ENCODE peak calls at places on chromosome 2, in five cellular contexts. U is GM20000, I is cardiac muscle cell, B is fibroblast of the aortic adventitia, T is omental fat pad. A is an unnamed sample.

GRCh38 chr2:215907147-215907546 is 106.2 kb downstream of the MREG start:
- DNase-seq in T (no peak), U (no peak), I (no peak), B (no peak), A (no peak)

GRCh38 chr2:85893428-85894258 is 4.9 kb upstream of the ST3GAL5 start:
- DNase-seq in B (peak), U (no peak), I (peak), T (peak), A (no peak)

GRCh38 chr2:71389379-71390072 is 57.9 kb downstream of the ZNF638 start:
- DNase-seq in I (peak), T (no peak), U (no peak), B (peak), A (no peak)

GRCh38 chr2:112031916-112032582 is 23.0 kb upstream of the TMEM87B start:
- DNase-seq in U (no peak), B (peak), I (peak), T (no peak), A (no peak)

GRCh38 chr2:181305151-181306123 is 151.7 kb upstream of the ITGA4 start:
- DNase-seq in I (peak), T (no peak), U (peak), B (peak), A (peak)

GRCh38 chr2:24613154-24613814 is 122.2 kb downstream of the NCOA1 start:
- DNase-seq in B (peak), T (no peak), U (peak), I (peak), A (peak)

GRCh38 chr2:145569108-145569507 is 1049.2 kb upstream of the ZEB2 start:
- DNase-seq in I (peak), U (no peak), B (peak), T (no peak), A (no peak)

GRCh38 chr2:183063083-183063482 is 15.5 kb upstream of the DUSP19 start:
- DNase-seq in T (no peak), I (peak), B (peak), U (peak), A (peak)

GRCh38 chr2:159096896-159097295 is 128.5 kb downstream of the TANC1 start:
- DNase-seq in U (no peak), I (peak), B (no peak), T (no peak), A (no peak)

GRCh38 chr2:195473802-195474201 is 183.2 kb upstream of the SLC39A10 start:
- DNase-seq in U (no peak), I (no peak), T (no peak), B (no peak), A (no peak)

GRCh38 chr2:66070717-66071602 is 364.0 kb upstream of the MEIS1 start:
- DNase-seq in T (no peak), U (no peak), I (no peak), B (no peak), A (no peak)

GRCh38 chr2:164794432-164795231 is 47.0 kb downstream of the COBLL1 start:
- DNase-seq in I (no peak), B (peak), T (no peak), U (no peak), A (no peak)

GRCh38 chr2:884027-884748 is 66.5 kb upstream of the SNTG2 start:
- DNase-seq in T (no peak), B (no peak), U (no peak), I (no peak), A (no peak)

GRCh38 chr2:44770221-44771187 is 171.0 kb upstream of the SIX3 start:
- DNase-seq in I (no peak), T (no peak), U (peak), B (no peak), A (peak)

GRCh38 chr2:38170733-38171132 is 94.8 kb upstream of the CYP1B1 start:
- DNase-seq in U (no peak), I (no peak), B (no peak), T (no peak), A (no peak)

GRCh38 chr2:147033046-147033445 is 811.8 kb upstream of the ACVR2A start:
- DNase-seq in U (no peak), I (peak), B (peak), T (no peak), A (no peak)

GRCh38 chr2:120833127-120833675 is 97.5 kb downstream of the GLI2 start:
- DNase-seq in B (no peak), U (no peak), T (no peak), I (no peak), A (no peak)

GRCh38 chr2:191682148-191682547 is 4.2 kb downstream of the NABP1 start:
- DNase-seq in T (no peak), B (no peak), I (no peak), U (no peak), A (no peak)

GRCh38 chr2:85813978-85814801 is 60.4 kb downstream of the ATOH8 start:
- DNase-seq in I (peak), B (peak), U (peak), T (peak), A (peak)

GRCh38 chr2:59301466-59302402 is 1060.6 kb upstream of the FANCL start:
- DNase-seq in T (no peak), B (peak), U (peak), I (peak), A (peak)

GRCh38 chr2:222270436-222270835 is 28.4 kb downstream of the PAX3 start:
- DNase-seq in U (no peak), T (no peak), B (no peak), I (no peak), A (no peak)

GRCh38 chr2:174914894-174915760 is 90.1 kb downstream of the CHN1 start:
- DNase-seq in U (no peak), T (peak), I (peak), B (peak), A (no peak)

GRCh38 chr2:241868661-241869081 is 858 bp upstream of the RTP5 start:
- DNase-seq in B (no peak), I (no peak), U (no peak), T (no peak), A (no peak)

GRCh38 chr2:183505911-183506310 is 381.7 kb downstream of the NUP35 start:
- DNase-seq in U (peak), I (no peak), B (no peak), T (no peak), A (peak)

GRCh38 chr2:227407601-227408089 is 19.9 kb upstream of the SCYGR1 start:
- DNase-seq in U (no peak), T (no peak), I (no peak), B (no peak), A (no peak)

GRCh38 chr2:32647180-32647651 is 19.4 kb downstream of the TTC27 start:
- DNase-seq in T (no peak), U (no peak), I (peak), B (peak), A (no peak)

GRCh38 chr2:65388051-65388531 is 44.3 kb downstream of the SPRED2 start:
- DNase-seq in T (no peak), I (no peak), U (peak), B (no peak), A (peak)

GRCh38 chr2:3743951-3744555 is 40.7 kb downstream of the DCDC2C start:
- DNase-seq in I (no peak), U (no peak), B (no peak), T (no peak), A (no peak)

GRCh38 chr2:128775064-128775347 is 456.3 kb upstream of the HS6ST1 start:
- DNase-seq in B (no peak), T (no peak), U (no peak), I (no peak), A (no peak)

GRCh38 chr2:43376523-43377198 is 150.3 kb upstream of the ZFP36L2 start:
- DNase-seq in U (no peak), I (no peak), T (no peak), B (no peak), A (no peak)

GRCh38 chr2:29443627-29444026 is 328.4 kb downstream of the CLIP4 start:
- DNase-seq in U (no peak), B (no peak), T (no peak), I (no peak), A (no peak)

GRCh38 chr2:63047193-63047533 is 3.5 kb upstream of the OTX1 start:
- DNase-seq in B (no peak), T (no peak), I (no peak), U (no peak), A (no peak)

GRCh38 chr2:198044777-198045176 is 240.4 kb downstream of the PLCL1 start:
- DNase-seq in T (no peak), B (peak), U (no peak), I (no peak), A (no peak)

GRCh38 chr2:20381457-20381856 is 30.8 kb upstream of the PUM2 start:
- DNase-seq in U (no peak), I (peak), B (peak), T (no peak), A (no peak)

GRCh38 chr2:201118957-201119848 is 3.2 kb downstream of the CFLAR start:
- DNase-seq in B (peak), U (no peak), T (no peak), I (peak), A (no peak)

GRCh38 chr2:214542251-214542650 is 131.4 kb downstream of the VWC2L start:
- DNase-seq in U (no peak), I (no peak), B (no peak), T (no peak), A (no peak)

GRCh38 chr2:8586397-8587051 is 95.3 kb upstream of the ID2 start:
- DNase-seq in T (no peak), U (peak), I (no peak), B (no peak), A (no peak)

GRCh38 chr2:208195477-208195876 is 5.6 kb upstream of the C2orf80 start:
- DNase-seq in B (peak), I (no peak), U (no peak), T (no peak), A (no peak)

GRCh38 chr2:55581435-55581834 is 36.0 kb downstream of the PPP4R3B start:
- DNase-seq in B (no peak), U (no peak), I (no peak), T (no peak), A (no peak)
- TF ChIP-seq CTCF in B (no peak), U (peak), I (peak), T (no peak), A (no peak)

DNA sequence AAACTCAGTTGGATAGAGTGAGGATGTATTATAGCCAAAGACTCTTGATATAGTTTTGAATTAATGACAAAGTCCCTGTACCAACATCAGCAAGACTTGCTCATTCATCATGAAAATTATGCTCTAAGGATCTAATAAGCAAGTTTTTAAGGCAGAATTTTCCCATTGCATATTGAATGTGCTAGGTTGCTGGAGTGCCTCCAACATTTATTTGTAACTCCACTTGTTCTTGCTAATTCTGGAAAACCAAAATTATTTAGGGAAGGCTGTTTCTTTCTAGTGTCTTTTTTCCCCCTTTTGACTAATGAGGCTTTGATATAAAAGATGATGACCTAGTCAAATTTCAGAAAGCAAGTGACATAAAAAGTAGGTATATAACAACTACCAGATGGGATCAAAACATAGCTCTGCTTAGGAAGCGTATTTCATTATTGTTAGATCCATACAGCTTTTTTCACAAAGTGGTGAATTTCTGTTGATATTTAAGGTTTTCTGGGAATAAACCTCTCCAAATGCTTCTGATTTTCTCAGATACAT is 7.7 kb downstream of the SLC4A10 start:
- DNase-seq in I (no peak), T (no peak), B (no peak), U (no peak), A (no peak)
- TF ChIP-seq CTCF in I (no peak), T (no peak), B (no peak), U (no peak), A (no peak)

DNA sequence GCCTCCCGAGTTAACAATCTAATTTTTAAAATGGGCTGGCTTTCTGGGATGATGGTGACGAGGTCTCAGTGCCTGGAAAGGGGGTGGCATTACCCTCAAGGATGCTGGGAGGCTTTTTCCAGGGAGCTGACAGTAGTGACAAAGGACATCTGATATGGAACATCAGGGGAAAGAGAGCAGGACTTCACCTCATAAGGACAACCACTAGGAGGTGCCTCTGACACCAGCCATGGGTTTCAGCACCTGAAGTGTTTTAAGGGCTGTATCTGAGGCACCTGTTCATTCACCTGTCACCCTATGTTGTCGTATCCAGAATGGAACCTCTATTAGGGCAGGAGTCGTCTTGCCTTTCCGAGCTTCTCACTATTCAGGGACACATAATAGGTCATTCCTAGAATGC is 10.8 kb downstream of the IL36B start:
- DNase-seq in B (no peak), T (no peak), U (no peak), I (no peak), A (no peak)
- TF ChIP-seq CTCF in B (peak), T (no peak), U (no peak), I (no peak), A (no peak)

GRCh38 chr2:105454801-105455485 is 56.1 kb upstream of the FHL2 start:
- DNase-seq in T (no peak), U (no peak), B (peak), I (peak), A (no peak)
- TF ChIP-seq CTCF in T (no peak), U (no peak), B (peak), I (peak), A (no peak)

DNA sequence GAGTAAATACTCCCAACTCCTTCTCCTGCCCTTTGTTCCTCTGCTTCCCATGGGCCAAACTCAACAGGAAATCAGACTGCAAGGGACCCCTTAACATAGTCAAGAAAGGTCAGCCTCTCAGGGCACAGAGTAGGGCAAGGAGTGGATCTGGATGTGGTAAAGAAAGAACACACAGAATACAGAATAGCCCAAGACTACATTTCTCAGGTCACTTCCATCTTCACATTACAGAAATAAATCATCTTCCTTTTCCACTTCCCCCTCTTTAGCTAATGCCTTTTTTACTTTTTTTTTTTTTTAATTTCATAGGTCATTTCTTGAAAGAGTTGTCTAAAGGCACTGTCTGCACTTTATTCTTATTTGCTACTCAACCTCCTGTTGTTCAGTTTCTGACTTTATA is 558.3 kb downstream of the TNS1 start:
- DNase-seq in B (no peak), U (no peak), I (no peak), T (no peak), A (no peak)
- TF ChIP-seq CTCF in B (no peak), U (no peak), I (no peak), T (no peak), A (no peak)

DNA sequence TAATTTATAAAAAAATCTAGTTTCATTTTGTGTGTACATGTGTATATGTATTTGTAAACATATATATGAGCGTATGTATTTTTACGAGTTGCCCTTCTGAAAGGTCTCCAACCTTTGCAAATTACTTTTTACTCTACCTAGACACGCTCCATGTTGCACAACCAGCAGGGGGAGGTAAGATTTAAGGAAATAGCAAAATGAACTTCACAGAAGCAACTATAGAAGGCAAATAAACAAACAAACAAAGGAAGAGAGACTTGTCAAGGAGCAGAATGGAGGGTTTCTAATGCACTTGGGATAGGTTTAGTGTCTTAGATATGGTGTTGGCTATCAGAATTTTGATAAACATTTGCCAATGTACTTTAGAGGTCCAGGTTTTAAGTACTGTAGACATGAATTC is 820.5 kb upstream of the POU3F3 start:
- DNase-seq in B (no peak), T (no peak), U (no peak), I (no peak), A (no peak)
- TF ChIP-seq CTCF in B (no peak), T (no peak), U (no peak), I (no peak), A (peak)

GRCh38 chr2:96835830-96836229 is 8.0 kb downstream of the ANKRD23 start:
- DNase-seq in I (no peak), B (no peak), U (no peak), T (no peak), A (no peak)
- TF ChIP-seq CTCF in I (no peak), B (no peak), U (no peak), T (no peak), A (no peak)

GRCh38 chr2:74864728-74865722 is 31.1 kb downstream of the HK2 start:
- DNase-seq in T (no peak), I (peak), U (no peak), B (peak), A (no peak)
- TF ChIP-seq CTCF in T (no peak), I (peak), U (no peak), B (no peak), A (no peak)

GRCh38 chr2:173750332-173750731 is 214.8 kb downstream of the SP3 start:
- DNase-seq in B (peak), T (no peak), U (no peak), I (peak), A (no peak)
- TF ChIP-seq CTCF in B (peak), T (no peak), U (no peak), I (peak), A (no peak)

GRCh38 chr2:119029297-119029696 is 87.3 kb downstream of the MARCO start:
- DNase-seq in I (no peak), U (no peak), B (no peak), T (no peak), A (no peak)

GRCh38 chr2:119025762-119026351 is 83.9 kb downstream of the MARCO start:
- DNase-seq in I (no peak), T (no peak), U (no peak), B (no peak), A (no peak)

GRCh38 chr2:119025013-119025412 is 83.0 kb downstream of the MARCO start:
- DNase-seq in U (no peak), I (peak), B (no peak), T (no peak), A (no peak)

GRCh38 chr2:119024568-119024967 is 82.6 kb downstream of the MARCO start:
- DNase-seq in B (no peak), T (no peak), I (no peak), U (no peak), A (no peak)

DNA sequence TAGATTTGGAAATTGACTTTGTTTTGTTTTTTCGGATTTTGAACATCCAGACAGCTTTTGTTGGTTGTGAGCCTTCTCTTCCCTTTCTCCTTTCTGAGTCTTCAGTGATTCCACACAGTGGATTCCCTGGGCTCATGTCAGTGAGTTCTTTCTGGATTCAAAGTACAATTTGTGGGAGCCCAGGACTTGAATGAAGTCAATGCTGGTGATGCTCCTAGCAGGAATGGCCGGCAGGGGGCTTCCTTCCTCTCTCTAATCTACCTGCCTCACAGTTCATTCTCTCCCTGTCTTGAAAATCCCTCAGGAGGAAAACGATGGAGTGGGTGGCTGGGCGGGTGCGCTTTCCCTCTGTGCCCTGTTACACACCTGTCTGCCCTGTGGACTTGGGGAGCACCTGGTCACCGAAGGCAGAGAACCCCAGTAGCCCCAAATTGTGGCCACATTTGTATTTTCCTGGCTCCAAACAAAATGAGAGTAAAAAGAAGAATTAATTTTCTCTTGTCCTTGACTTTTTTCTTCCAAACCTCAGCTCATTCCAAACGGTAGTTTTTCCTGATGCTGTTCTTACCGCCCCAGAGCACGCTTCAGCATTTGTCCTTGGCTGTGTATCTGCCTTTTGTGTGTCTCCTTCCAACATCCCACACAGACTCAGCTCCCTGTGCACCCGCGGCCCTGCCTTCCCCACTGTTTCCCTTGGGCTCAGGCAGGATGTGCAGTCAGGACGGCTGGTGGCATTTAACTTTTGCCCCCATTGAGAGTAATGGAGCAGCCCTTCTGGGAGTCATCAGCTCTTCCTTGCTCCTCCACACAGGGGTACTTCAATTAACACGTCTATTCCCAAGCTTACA is 86.6 kb downstream of the MARCO start:
- DNase-seq in T (no peak), B (peak), I (peak), U (peak), A (peak)
- TF ChIP-seq CTCF in T (no peak), B (peak), I (peak), U (no peak), A (peak)